ENCODE peak calls at places on chromosomes 16 and 17, in six cellular contexts. One of them, this sample, is unnamed.

GRCh38 chr16:19712418-19713058 is 5.5 kb downstream of the KNOP1 start:
- DNase-seq in fibroblast of pulmonary artery: no peak
- DNase-seq in GM20000: no peak
- DNase-seq in keratinocyte: no peak
- DNase-seq in RWPE1: no peak
- DNase-seq in BE2C: no peak
- DNase-seq in this sample: no peak

GRCh38 chr16:66512589-66513404 is 37.1 kb downstream of the TK2 start:
- DNase-seq in BE2C: no peak
- DNase-seq in GM20000: no peak
- DNase-seq in RWPE1: no peak
- DNase-seq in fibroblast of pulmonary artery: peak
- DNase-seq in keratinocyte: no peak
- DNase-seq in this sample: no peak

GRCh38 chr17:81426676-81427445 is 31.6 kb downstream of the BAHCC1 start:
- DNase-seq in RWPE1: no peak
- DNase-seq in fibroblast of pulmonary artery: no peak
- DNase-seq in BE2C: no peak
- DNase-seq in GM20000: no peak
- DNase-seq in keratinocyte: no peak
- DNase-seq in this sample: no peak

GRCh38 chr16:83793179-83793578 is 14.6 kb upstream of the HSBP1 start:
- DNase-seq in RWPE1: no peak
- DNase-seq in GM20000: no peak
- DNase-seq in fibroblast of pulmonary artery: no peak
- DNase-seq in keratinocyte: no peak
- DNase-seq in BE2C: no peak
- DNase-seq in this sample: no peak

GRCh38 chr17:64230551-64231408 is 32.3 kb downstream of the TEX2 start:
- DNase-seq in fibroblast of pulmonary artery: peak
- DNase-seq in BE2C: no peak
- DNase-seq in GM20000: no peak
- DNase-seq in RWPE1: peak
- DNase-seq in keratinocyte: peak
- DNase-seq in this sample: no peak

GRCh38 chr17:7974638-7975131 is 27.7 kb upstream of the GUCY2D start:
- DNase-seq in BE2C: no peak
- DNase-seq in keratinocyte: no peak
- DNase-seq in RWPE1: no peak
- DNase-seq in GM20000: no peak
- DNase-seq in fibroblast of pulmonary artery: no peak
- DNase-seq in this sample: no peak

GRCh38 chr17:79027274-79027924 is 3.4 kb downstream of the C1QTNF1 start:
- DNase-seq in RWPE1: no peak
- DNase-seq in GM20000: no peak
- DNase-seq in BE2C: peak
- DNase-seq in keratinocyte: no peak
- DNase-seq in fibroblast of pulmonary artery: peak
- DNase-seq in this sample: no peak

GRCh38 chr17:7179317-7180254 is at the start of gene ASGR1:
- DNase-seq in fibroblast of pulmonary artery: no peak
- DNase-seq in RWPE1: no peak
- DNase-seq in BE2C: no peak
- DNase-seq in GM20000: no peak
- DNase-seq in keratinocyte: no peak
- DNase-seq in this sample: no peak

GRCh38 chr17:46841561-46842379 is 9.6 kb upstream of the WNT9B start:
- DNase-seq in GM20000: no peak
- DNase-seq in fibroblast of pulmonary artery: peak
- DNase-seq in RWPE1: no peak
- DNase-seq in keratinocyte: no peak
- DNase-seq in BE2C: peak
- DNase-seq in this sample: peak

GRCh38 chr16:87844374-87844733 is 25.0 kb downstream of the SLC7A5 start:
- DNase-seq in keratinocyte: no peak
- DNase-seq in fibroblast of pulmonary artery: no peak
- DNase-seq in BE2C: peak
- DNase-seq in GM20000: no peak
- DNase-seq in RWPE1: no peak
- DNase-seq in this sample: peak

GRCh38 chr16:28561557-28562187 is 8.0 kb downstream of the SGF29 start:
- DNase-seq in fibroblast of pulmonary artery: no peak
- DNase-seq in BE2C: no peak
- DNase-seq in keratinocyte: no peak
- DNase-seq in GM20000: no peak
- DNase-seq in RWPE1: no peak
- DNase-seq in this sample: no peak

GRCh38 chr17:47998044-47998443 is 27.1 kb downstream of the CDK5RAP3 start:
- DNase-seq in fibroblast of pulmonary artery: no peak
- DNase-seq in keratinocyte: no peak
- DNase-seq in RWPE1: no peak
- DNase-seq in BE2C: no peak
- DNase-seq in GM20000: no peak
- DNase-seq in this sample: no peak

GRCh38 chr16:318628-319027 is 33.9 kb downstream of the AXIN1 start:
- DNase-seq in keratinocyte: no peak
- DNase-seq in BE2C: no peak
- DNase-seq in RWPE1: no peak
- DNase-seq in GM20000: no peak
- DNase-seq in fibroblast of pulmonary artery: no peak
- DNase-seq in this sample: peak

GRCh38 chr17:77145635-77146632 is 5.2 kb downstream of the SEC14L1 start:
- DNase-seq in fibroblast of pulmonary artery: peak
- DNase-seq in BE2C: peak
- DNase-seq in GM20000: peak
- DNase-seq in RWPE1: no peak
- DNase-seq in keratinocyte: no peak
- DNase-seq in this sample: no peak

GRCh38 chr16:11029948-11030347 is 85.6 kb downstream of the CLEC16A start:
- DNase-seq in fibroblast of pulmonary artery: no peak
- DNase-seq in GM20000: no peak
- DNase-seq in RWPE1: no peak
- DNase-seq in keratinocyte: no peak
- DNase-seq in BE2C: no peak
- DNase-seq in this sample: no peak

GRCh38 chr17:31309525-31309924 is 4.3 kb downstream of the EVI2B start:
- DNase-seq in BE2C: no peak
- DNase-seq in RWPE1: no peak
- DNase-seq in fibroblast of pulmonary artery: no peak
- DNase-seq in keratinocyte: no peak
- DNase-seq in GM20000: peak
- DNase-seq in this sample: no peak

GRCh38 chr16:28312327-28312726 is 20.0 kb downstream of the SBK1 start:
- DNase-seq in RWPE1: no peak
- DNase-seq in fibroblast of pulmonary artery: no peak
- DNase-seq in keratinocyte: no peak
- DNase-seq in GM20000: no peak
- DNase-seq in BE2C: no peak
- DNase-seq in this sample: no peak

GRCh38 chr17:2551493-2551892 is 39.8 kb upstream of the METTL16 start:
- DNase-seq in BE2C: no peak
- DNase-seq in GM20000: no peak
- DNase-seq in RWPE1: no peak
- DNase-seq in keratinocyte: no peak
- DNase-seq in fibroblast of pulmonary artery: no peak
- DNase-seq in this sample: no peak

GRCh38 chr17:65886240-65886639 is 305.7 kb downstream of the CEP112 start:
- DNase-seq in BE2C: no peak
- DNase-seq in GM20000: no peak
- DNase-seq in fibroblast of pulmonary artery: peak
- DNase-seq in RWPE1: no peak
- DNase-seq in keratinocyte: no peak
- DNase-seq in this sample: no peak

GRCh38 chr17:57668332-57668731 is 76.8 kb downstream of the CCDC182 start:
- DNase-seq in RWPE1: no peak
- DNase-seq in fibroblast of pulmonary artery: no peak
- DNase-seq in keratinocyte: no peak
- DNase-seq in BE2C: peak
- DNase-seq in GM20000: no peak
- DNase-seq in this sample: no peak

GRCh38 chr16:67470314-67470713 is 10.6 kb downstream of the ATP6V0D1 start:
- DNase-seq in RWPE1: no peak
- DNase-seq in GM20000: no peak
- DNase-seq in BE2C: no peak
- DNase-seq in fibroblast of pulmonary artery: no peak
- DNase-seq in keratinocyte: no peak
- DNase-seq in this sample: no peak

GRCh38 chr16:7532534-7532933 is 199.9 kb downstream of the RBFOX1 start:
- DNase-seq in GM20000: no peak
- DNase-seq in fibroblast of pulmonary artery: no peak
- DNase-seq in keratinocyte: no peak
- DNase-seq in RWPE1: no peak
- DNase-seq in BE2C: no peak
- DNase-seq in this sample: no peak

GRCh38 chr16:23124315-23124714 is 24.9 kb downstream of the USP31 start:
- DNase-seq in RWPE1: peak
- DNase-seq in keratinocyte: no peak
- DNase-seq in BE2C: no peak
- DNase-seq in GM20000: no peak
- DNase-seq in fibroblast of pulmonary artery: peak
- DNase-seq in this sample: no peak

DNA sequence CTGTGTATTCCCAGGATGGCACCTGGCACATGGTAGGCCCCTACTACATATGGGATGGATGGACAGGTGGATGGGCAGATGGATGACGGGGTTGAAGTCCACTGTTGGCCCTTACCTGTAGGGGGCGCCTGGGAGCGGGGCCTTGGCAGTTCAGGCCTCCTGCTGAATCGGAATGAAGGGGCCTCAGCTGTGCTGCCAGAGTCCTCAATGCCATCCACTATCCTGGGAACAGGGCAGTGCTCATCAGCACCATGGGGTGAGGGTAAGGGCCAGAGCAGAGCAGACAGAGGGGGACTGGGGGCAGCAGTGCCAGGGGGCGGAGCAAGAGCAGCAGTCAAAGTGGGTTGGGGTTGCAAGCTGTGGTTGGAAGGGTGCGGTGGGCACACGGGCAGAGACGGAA is 8.3 kb upstream of the RAB5C start:
- DNase-seq in RWPE1: no peak
- DNase-seq in GM20000: peak
- DNase-seq in fibroblast of pulmonary artery: no peak
- DNase-seq in BE2C: peak
- DNase-seq in keratinocyte: no peak
- DNase-seq in this sample: no peak
- TF ChIP-seq CTCF in RWPE1: no peak
- TF ChIP-seq CTCF in GM20000: peak
- TF ChIP-seq CTCF in fibroblast of pulmonary artery: peak
- TF ChIP-seq CTCF in BE2C: peak
- TF ChIP-seq CTCF in keratinocyte: peak
- TF ChIP-seq CTCF in this sample: peak

GRCh38 chr16:85029413-85029794 is 1.8 kb downstream of the KIAA0513 start:
- DNase-seq in keratinocyte: no peak
- DNase-seq in GM20000: peak
- DNase-seq in fibroblast of pulmonary artery: no peak
- DNase-seq in RWPE1: peak
- DNase-seq in BE2C: peak
- DNase-seq in this sample: no peak

GRCh38 chr16:85027349-85027967 is at the start of gene KIAA0513:
- DNase-seq in BE2C: peak
- DNase-seq in fibroblast of pulmonary artery: peak
- DNase-seq in keratinocyte: peak
- DNase-seq in GM20000: peak
- DNase-seq in RWPE1: peak
- DNase-seq in this sample: peak

GRCh38 chr16:85026696-85027095 is 899 bp upstream of the KIAA0513 start:
- DNase-seq in BE2C: no peak
- DNase-seq in fibroblast of pulmonary artery: no peak
- DNase-seq in GM20000: no peak
- DNase-seq in keratinocyte: no peak
- DNase-seq in RWPE1: no peak
- DNase-seq in this sample: no peak

GRCh38 chr16:85028638-85029412 is 1.2 kb downstream of the KIAA0513 start:
- DNase-seq in fibroblast of pulmonary artery: no peak
- DNase-seq in RWPE1: peak
- DNase-seq in BE2C: peak
- DNase-seq in GM20000: peak
- DNase-seq in keratinocyte: no peak
- DNase-seq in this sample: peak

GRCh38 chr16:85027968-85028637 is 508 bp downstream of the KIAA0513 start:
- DNase-seq in BE2C: peak
- DNase-seq in fibroblast of pulmonary artery: no peak
- DNase-seq in RWPE1: no peak
- DNase-seq in GM20000: no peak
- DNase-seq in keratinocyte: no peak
- DNase-seq in this sample: peak
- TF ChIP-seq CTCF in BE2C: peak
- TF ChIP-seq CTCF in fibroblast of pulmonary artery: no peak
- TF ChIP-seq CTCF in RWPE1: no peak
- TF ChIP-seq CTCF in GM20000: peak
- TF ChIP-seq CTCF in keratinocyte: no peak
- TF ChIP-seq CTCF in this sample: peak

DNA sequence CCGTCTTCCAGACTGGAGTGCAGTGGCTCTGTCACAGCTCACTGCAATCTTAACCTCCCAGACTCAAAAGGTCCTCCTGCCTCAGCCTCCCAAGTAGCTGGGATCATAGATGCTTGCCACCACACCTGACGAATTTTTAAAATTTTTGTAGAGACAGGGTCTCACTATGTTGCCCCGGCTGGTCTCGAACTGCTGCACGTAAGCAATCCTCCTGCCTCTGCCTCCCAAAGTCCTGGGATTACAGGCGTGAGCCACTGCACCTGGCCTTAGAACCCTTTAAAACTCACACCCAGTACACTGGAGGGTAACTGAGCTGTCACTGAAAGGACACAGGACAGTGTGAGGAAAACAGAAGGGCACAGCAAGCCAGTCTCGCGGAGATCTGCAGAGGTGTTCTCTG is 97.6 kb upstream of the NOL11 start:
- DNase-seq in fibroblast of pulmonary artery: no peak
- DNase-seq in BE2C: no peak
- DNase-seq in RWPE1: no peak
- DNase-seq in keratinocyte: no peak
- DNase-seq in GM20000: no peak
- DNase-seq in this sample: no peak
- TF ChIP-seq CTCF in fibroblast of pulmonary artery: no peak
- TF ChIP-seq CTCF in BE2C: no peak
- TF ChIP-seq CTCF in RWPE1: no peak
- TF ChIP-seq CTCF in keratinocyte: no peak
- TF ChIP-seq CTCF in GM20000: no peak
- TF ChIP-seq CTCF in this sample: no peak

GRCh38 chr16:25107466-25107792 is 4.1 kb upstream of the LCMT1 start:
- DNase-seq in RWPE1: no peak
- DNase-seq in BE2C: no peak
- DNase-seq in GM20000: no peak
- DNase-seq in keratinocyte: no peak
- DNase-seq in fibroblast of pulmonary artery: no peak
- DNase-seq in this sample: no peak

GRCh38 chr16:25111403-25112166 is at the start of gene LCMT1:
- DNase-seq in keratinocyte: peak
- DNase-seq in RWPE1: peak
- DNase-seq in BE2C: peak
- DNase-seq in fibroblast of pulmonary artery: peak
- DNase-seq in GM20000: peak
- DNase-seq in this sample: peak

GRCh38 chr16:25109643-25110042 is 1.9 kb upstream of the LCMT1 start:
- DNase-seq in fibroblast of pulmonary artery: peak
- DNase-seq in GM20000: no peak
- DNase-seq in BE2C: no peak
- DNase-seq in keratinocyte: peak
- DNase-seq in RWPE1: peak
- DNase-seq in this sample: no peak

GRCh38 chr16:25108054-25108453 is 3.5 kb upstream of the LCMT1 start:
- DNase-seq in RWPE1: no peak
- DNase-seq in BE2C: peak
- DNase-seq in fibroblast of pulmonary artery: no peak
- DNase-seq in GM20000: peak
- DNase-seq in keratinocyte: no peak
- DNase-seq in this sample: no peak

GRCh38 chr16:25110392-25110947 is 1.1 kb upstream of the LCMT1 start:
- DNase-seq in GM20000: no peak
- DNase-seq in keratinocyte: no peak
- DNase-seq in BE2C: no peak
- DNase-seq in fibroblast of pulmonary artery: no peak
- DNase-seq in RWPE1: no peak
- DNase-seq in this sample: no peak
- TF ChIP-seq CTCF in GM20000: no peak
- TF ChIP-seq CTCF in keratinocyte: no peak
- TF ChIP-seq CTCF in BE2C: no peak
- TF ChIP-seq CTCF in fibroblast of pulmonary artery: no peak
- TF ChIP-seq CTCF in RWPE1: no peak
- TF ChIP-seq CTCF in this sample: no peak

This sample was measured in glutamatergic neuron.